ENCODE peak calls at places on chromosomes 5 and 9, in four cellular contexts. U, R, G and J are unnamed samples.
A peak's percentile ranks its signal among the peaks of the same experiment; 100 is the strongest.

GRCh38 chr9:75185585-75186170 is 97.4 kb downstream of the OSTF1 start:
- DNase-seq in G (no peak), R (peak; percentile 31), U (no peak), J (no peak)

GRCh38 chr5:175378444-175379028 is 65.4 kb downstream of the DRD1 start:
- DNase-seq in G (peak; percentile 97), U (peak; percentile 97), R (no peak), J (no peak)

GRCh38 chr9:93974151-93974550 is 19.0 kb upstream of the BARX1 start:
- DNase-seq in G (no peak), R (no peak), U (no peak), J (no peak)

GRCh38 chr5:115320515-115320914 is 24.1 kb upstream of the CCDC112 start:
- DNase-seq in U (no peak), G (no peak), R (no peak), J (no peak)

GRCh38 chr5:56350595-56351170 is 117.6 kb upstream of the ANKRD55 start:
- DNase-seq in U (peak; percentile 95), G (peak; percentile 13), R (no peak), J (peak; percentile 74)

GRCh38 chr5:148979104-148979723 is 83.6 kb downstream of the SH3TC2 start:
- DNase-seq in R (no peak), U (no peak), G (no peak), J (no peak)

GRCh38 chr5:173045481-173045880 is 10.7 kb upstream of the CREBRF start:
- DNase-seq in G (no peak), R (no peak), U (no peak), J (no peak)

GRCh38 chr5:218457-219289 is 553 bp downstream of the SDHA start:
- DNase-seq in R (peak; percentile 15), U (no peak), G (no peak), J (no peak)

GRCh38 chr5:125409101-125409495 is 662.7 kb upstream of the ZNF608 start:
- DNase-seq in R (no peak), G (no peak), U (no peak), J (no peak)

GRCh38 chr9:72333758-72334157 is 31.2 kb downstream of the ZFAND5 start:
- DNase-seq in G (no peak), U (no peak), R (no peak), J (no peak)

GRCh38 chr9:94005272-94005901 is 50.2 kb upstream of the BARX1 start:
- DNase-seq in R (no peak), U (no peak), G (no peak), J (no peak)

GRCh38 chr5:140182803-140183367 is 7.9 kb downstream of the CYSTM1 start:
- DNase-seq in R (no peak), U (no peak), G (peak; percentile 62), J (no peak)

GRCh38 chr5:124438390-124439380 is 307.8 kb downstream of the ZNF608 start:
- DNase-seq in U (no peak), R (no peak), G (no peak), J (no peak)

GRCh38 chr9:113772121-113772885 is 103.8 kb upstream of the ZNF618 start:
- DNase-seq in R (no peak), U (no peak), G (peak; percentile 17), J (peak; percentile 21)

GRCh38 chr5:33612386-33612785 is 171.6 kb downstream of the TARS1 start:
- DNase-seq in U (no peak), R (no peak), G (no peak), J (peak; percentile 12)

GRCh38 chr9:127892831-127893230 is 6.6 kb downstream of the ST6GALNAC6 start:
- DNase-seq in R (no peak), G (no peak), U (no peak), J (no peak)

GRCh38 chr5:173868096-173868879 is 19.9 kb upstream of the CPEB4 start:
- DNase-seq in G (no peak), U (peak; percentile 58), R (no peak), J (no peak)

GRCh38 chr5:179258922-179259730 is 86.1 kb downstream of the ADAMTS2 start:
- DNase-seq in R (no peak), U (no peak), G (no peak), J (peak; percentile 97)

GRCh38 chr9:92535940-92536850 is at the start of gene ECM2:
- DNase-seq in R (no peak), U (no peak), G (peak; percentile 52), J (peak; percentile 48)

GRCh38 chr5:176644294-176644693 is 3.0 kb upstream of the TSPAN17 start:
- DNase-seq in R (no peak), G (no peak), U (no peak), J (no peak)

GRCh38 chr9:110895141-110895912 is 142.9 kb downstream of the LPAR1 start:
- DNase-seq in G (no peak), U (no peak), R (no peak), J (no peak)

GRCh38 chr5:168131519-168131918 is 159.9 kb upstream of the WWC1 start:
- DNase-seq in U (no peak), G (no peak), R (no peak), J (no peak)

GRCh38 chr5:149603210-149603609 is 21.9 kb downstream of the ARHGEF37 start:
- DNase-seq in G (no peak), U (no peak), R (no peak), J (no peak)

GRCh38 chr5:56819027-56819881 is 3.9 kb downstream of the MAP3K1 start:
- DNase-seq in G (no peak), R (no peak), U (no peak), J (no peak)

GRCh38 chr5:150163547-150164059 is 3.0 kb upstream of the CDX1 start:
- DNase-seq in U (no peak), G (no peak), R (no peak), J (no peak)

GRCh38 chr9:137278061-137278912 is 761 bp downstream of the TOR4A start:
- DNase-seq in G (no peak), U (no peak), R (no peak), J (no peak)

GRCh38 chr9:2127486-2127885 is 112.3 kb downstream of the SMARCA2 start:
- DNase-seq in R (no peak), U (no peak), G (peak; percentile 56), J (peak; percentile 61)

GRCh38 chr9:84327184-84327583 is 13.4 kb downstream of the SLC28A3 start:
- DNase-seq in R (no peak), U (no peak), G (no peak), J (no peak)

GRCh38 chr9:83435301-83435700 is 102.9 kb downstream of the FRMD3 start:
- DNase-seq in U (no peak), R (no peak), G (no peak), J (no peak)

GRCh38 chr5:71887680-71888079 is 168.6 kb downstream of the CARTPT start:
- DNase-seq in R (peak; percentile 45), U (peak; percentile 69), G (peak; percentile 57), J (peak; percentile 27)

GRCh38 chr9:76717611-76718010 is 46.6 kb upstream of the PCA3 start:
- DNase-seq in U (no peak), R (no peak), G (no peak), J (no peak)

GRCh38 chr5:141513627-141514329 is 24.9 kb downstream of the PCDHGC5 start:
- DNase-seq in U (peak; percentile 90), G (peak; percentile 76), R (no peak), J (peak; percentile 49)
- H3K4me3 ChIP-seq in U (peak overlapping the region; percentile 27), G (peak overlapping the region; percentile 34), R (peak overlapping the region; percentile 83), J (peak overlapping the region; percentile 39)

GRCh38 chr9:134644715-134645606 is 3.4 kb downstream of the COL5A1 start:
- DNase-seq in U (peak; percentile 49), G (peak; percentile 98), R (no peak), J (peak; percentile 98)
- H3K4me3 ChIP-seq in U (no peak overlapping the region), G (peak overlapping the region; percentile 52), R (no peak overlapping the region), J (peak overlapping the region; percentile 76)

GRCh38 chr5:111741270-111741669 is 15.7 kb downstream of the NREP start:
- DNase-seq in G (no peak), R (no peak), U (no peak), J (no peak)

GRCh38 chr5:111743993-111744392 is 13.0 kb downstream of the NREP start:
- DNase-seq in G (no peak), U (no peak), R (no peak), J (no peak)

GRCh38 chr5:111742595-111742994 is 14.4 kb downstream of the NREP start:
- DNase-seq in R (no peak), G (peak; percentile 75), U (peak; percentile 73), J (peak; percentile 78)

GRCh38 chr5:111743521-111743920 is 13.5 kb downstream of the NREP start:
- DNase-seq in U (no peak), R (no peak), G (no peak), J (no peak)

DNA sequence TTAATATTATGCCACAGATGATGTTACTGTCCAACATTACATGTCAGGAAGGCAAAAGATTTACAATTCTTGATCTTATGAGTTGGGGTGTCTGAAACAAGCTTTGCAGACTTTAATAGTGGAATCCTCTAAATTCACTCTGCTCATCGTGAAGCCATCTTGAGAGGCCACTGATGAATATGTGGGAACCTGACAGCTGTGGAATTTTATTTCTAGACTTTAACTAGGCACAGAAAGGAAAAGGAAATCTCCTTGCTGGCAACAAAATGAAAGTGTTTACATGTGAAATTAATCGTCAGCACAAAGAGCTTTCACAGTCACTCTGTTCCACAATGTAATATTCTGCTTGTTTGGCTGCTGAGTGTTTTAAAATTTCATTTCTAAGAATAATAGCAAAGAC is 14.8 kb downstream of the NREP start:
- DNase-seq in R (no peak), U (no peak), G (no peak), J (no peak)
- H3K4me3 ChIP-seq in R (no peak overlapping the region), U (no peak overlapping the region), G (no peak overlapping the region), J (no peak overlapping the region)

DNA sequence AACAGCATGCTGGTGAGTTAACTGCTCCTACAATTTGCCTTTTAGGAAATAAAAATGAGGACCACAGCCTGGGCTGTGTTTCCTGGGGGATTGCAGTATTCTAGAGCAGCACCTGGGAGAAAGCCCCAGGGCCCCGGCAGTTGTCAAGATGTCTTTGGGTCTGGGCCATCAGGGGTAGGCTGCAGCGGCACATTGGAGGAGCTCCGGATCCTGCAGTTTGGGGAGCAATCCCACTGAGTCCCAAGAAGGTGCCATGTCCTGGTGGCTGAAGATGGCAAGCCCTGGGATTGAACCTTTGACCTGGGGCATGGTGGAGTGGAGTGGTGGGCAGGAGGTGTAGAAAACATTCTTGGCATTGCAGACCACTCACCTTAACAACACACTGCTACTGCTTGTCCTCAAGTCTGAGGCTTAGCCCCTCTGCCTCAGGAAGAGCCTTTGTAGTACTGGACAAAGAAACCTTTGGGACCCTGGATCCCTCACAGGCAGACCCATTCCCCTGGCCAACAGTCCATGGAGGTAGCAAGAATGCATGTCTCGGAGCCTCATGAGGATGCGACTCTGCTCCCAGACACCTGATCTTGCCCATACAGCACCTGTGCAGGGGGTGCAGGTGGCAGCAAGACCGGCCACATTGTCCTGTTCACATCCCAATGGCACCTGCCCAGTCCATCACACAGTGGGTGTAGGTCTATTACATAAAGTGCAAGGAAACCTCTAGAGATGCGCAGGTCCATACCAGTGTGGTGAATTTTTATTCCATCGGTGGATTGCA is 159.1 kb upstream of the IRX2 start:
- DNase-seq in R (no peak), U (no peak), G (no peak), J (no peak)
- H3K4me3 ChIP-seq in R (no peak overlapping the region), U (no peak overlapping the region), G (no peak overlapping the region), J (no peak overlapping the region)